ENCODE peak calls at places on chromosomes 4 and X, in ten cellular contexts. Z is NCI-H1417; Y is substantia nigra; G is OCI-LY7; U is BJ; N is kidney tubule cell; O is Calu3; A is stimulated activated CD8-positive, alpha-beta memory T cell treated with anti-CD3 and anti-CD28 coated beads, Interleukin-15, amount 100 ng/mL, for 48 hours; M is dorsolateral prefrontal cortex; E is B cell. K is an unnamed sample.

GRCh38 chr4:102217775-102218174 is 127.5 kb downstream of the SLC39A8 start:
- DNase-seq in Z (no peak), Y (no peak), G (no peak), U (no peak), N (peak), O (no peak), A (no peak), M (no peak), E (no peak), K (no peak)

GRCh38 chr4:7736436-7737267 is 203.0 kb downstream of the AFAP1 start:
- DNase-seq in Z (no peak), Y (no peak), G (no peak), U (no peak), N (peak), O (no peak), A (no peak), M (no peak), E (no peak), K (no peak)

GRCh38 chrX:18891561-18891945 is 92.4 kb downstream of the PHKA2 start:
- DNase-seq in Z (no peak), Y (no peak), G (no peak), U (no peak), N (no peak), O (no peak), A (no peak), M (no peak), E (no peak), K (no peak)

GRCh38 chrX:25105251-25105650 is 89.5 kb upstream of the ARX start:
- DNase-seq in Z (peak), Y (no peak), G (no peak), U (no peak), N (no peak), O (no peak), A (no peak), M (no peak), E (no peak), K (no peak)

GRCh38 chrX:40109288-40110008 is 11.7 kb upstream of the BCOR start:
- DNase-seq in Z (peak), Y (peak), G (peak), U (no peak), N (peak), O (peak), A (no peak), M (no peak), E (peak), K (peak)

GRCh38 chr4:125838239-125838601 is 523.5 kb downstream of the FAT4 start:
- DNase-seq in Z (no peak), Y (no peak), G (no peak), U (no peak), N (no peak), O (no peak), A (no peak), M (no peak), E (no peak), K (no peak)

GRCh38 chrX:40471965-40472648 is 108.7 kb upstream of the ATP6AP2 start:
- DNase-seq in Z (peak), Y (no peak), G (peak), U (peak), N (peak), O (peak), A (peak), M (peak), E (peak), K (no peak)

GRCh38 chrX:145735036-145735435 is 82.6 kb upstream of the SLITRK2 start:
- DNase-seq in Z (no peak), Y (no peak), G (no peak), U (no peak), N (no peak), O (no peak), A (no peak), M (no peak), E (no peak), K (no peak)

GRCh38 chrX:39645059-39645895 is 452.5 kb downstream of the BCOR start:
- DNase-seq in Z (no peak), Y (no peak), G (no peak), U (no peak), N (no peak), O (no peak), A (peak), M (no peak), E (no peak), K (peak)

K was measured in KBM-7.